ENCODE peak calls at places on chromosomes 1 and 21, in eight cellular contexts. Z is stimulated activated CD4-positive, alpha-beta T cell treated with anti-CD3 and anti-CD28 coated beads, TNF-alpha, amount 100 ng/mL, for 48 hours; Q is endothelial cell; N is ecto neural progenitor cell; G is IMR-90; F is NCI-H1417 treated with DMSO at 0.1 percent for 48 hours; T is T-helper 9 cell; M is nephron progenitor cell. H is an unnamed sample.
A peak's percentile ranks its signal among the peaks of the same experiment; 100 is the strongest.

GRCh38 chr1:22018583-22019559 is 17.4 kb downstream of the CELA3A start:
- DNase-seq in N (no peak), Q (no peak), T (peak; percentile 15), G (peak; percentile 88), Z (peak; percentile 56), M (no peak), F (no peak), H (no peak)

GRCh38 chr1:109985251-109986053 is 887 bp downstream of the AHCYL1 start:
- DNase-seq in T (no peak), M (no peak), F (no peak), N (no peak), Q (no peak), Z (no peak), G (no peak), H (no peak)

GRCh38 chr1:246771366-246771765 is 47.2 kb downstream of the SCCPDH start:
- DNase-seq in M (no peak), T (no peak), N (no peak), Q (no peak), Z (no peak), F (no peak), G (no peak), H (no peak)

GRCh38 chr1:31306278-31306677 is 9.4 kb downstream of the ZCCHC17 start:
- DNase-seq in T (no peak), M (no peak), G (peak; percentile 99), Z (no peak), F (no peak), Q (no peak), N (no peak), H (no peak)

GRCh38 chr21:45640888-45641479 is 2.5 kb upstream of the PCBP3 start:
- DNase-seq in F (no peak), T (no peak), Z (no peak), Q (peak; percentile 47), M (no peak), N (peak; percentile 80), G (peak; percentile 18), H (no peak)

GRCh38 chr1:201138311-201138840 is 11.4 kb upstream of the ASCL5 start:
- DNase-seq in G (no peak), T (no peak), M (no peak), Q (no peak), Z (no peak), N (no peak), F (no peak), H (no peak)

GRCh38 chr1:46718727-46719622 is at the start of gene EFCAB14:
- DNase-seq in F (peak; percentile 47), G (peak; percentile 85), Q (peak; percentile 97), T (peak; percentile 100), N (peak; percentile 99), M (peak; percentile 99), Z (peak; percentile 98), H (peak; percentile 96)

GRCh38 chr1:89065077-89065868 is at the start of gene GBP1:
- DNase-seq in N (no peak), Z (no peak), M (no peak), Q (no peak), G (peak; percentile 88), F (no peak), T (no peak), H (no peak)

GRCh38 chr1:41442697-41443251 is 41.7 kb downstream of the EDN2 start:
- DNase-seq in G (no peak), Q (no peak), F (no peak), M (no peak), N (no peak), T (no peak), Z (no peak), H (no peak)

GRCh38 chr21:27693376-27693775 is 726.5 kb upstream of the ADAMTS5 start:
- DNase-seq in M (no peak), T (no peak), F (no peak), N (no peak), G (peak; percentile 73), Z (no peak), Q (no peak), H (no peak)

GRCh38 chr1:3265800-3266485 is 188.5 kb upstream of the ARHGEF16 start:
- DNase-seq in G (no peak), Z (no peak), Q (no peak), N (no peak), T (no peak), M (no peak), F (no peak), H (no peak)

GRCh38 chr21:37509802-37510393 is 143.3 kb downstream of the DYRK1A start:
- DNase-seq in Z (no peak), M (no peak), T (no peak), N (no peak), F (no peak), G (peak; percentile 62), Q (no peak), H (no peak)

GRCh38 chr1:211680752-211681327 is 5.4 kb upstream of the NEK2 start:
- DNase-seq in G (peak; percentile 91), Z (peak; percentile 66), M (peak; percentile 63), F (peak; percentile 71), N (peak; percentile 71), Q (peak; percentile 44), T (peak; percentile 55), H (no peak)

GRCh38 chr1:30876451-30877204 is 31.9 kb downstream of the SDC3 start:
- DNase-seq in Z (no peak), N (no peak), M (no peak), T (no peak), F (no peak), G (no peak), Q (no peak), H (no peak)

GRCh38 chr1:116483481-116484309 is 87.1 kb downstream of the CD58 start:
- DNase-seq in Q (no peak), F (no peak), G (peak; percentile 5), N (no peak), M (no peak), Z (no peak), T (no peak), H (no peak)

GRCh38 chr1:149848811-149849210 is 50.6 kb upstream of the BOLA1 start:
- DNase-seq in N (no peak), T (no peak), F (no peak), Z (no peak), Q (peak; percentile 1), G (no peak), M (no peak), H (no peak)

GRCh38 chr1:29368936-29369932 is 132.9 kb downstream of the PTPRU start:
- DNase-seq in F (no peak), G (no peak), T (no peak), Z (no peak), Q (no peak), M (no peak), N (peak; percentile 40), H (no peak)

GRCh38 chr1:231590453-231591198 is 36.0 kb upstream of the DISC1 start:
- DNase-seq in N (no peak), G (peak; percentile 83), Z (no peak), T (peak; percentile 12), Q (peak; percentile 53), M (peak; percentile 34), F (no peak), H (no peak)

GRCh38 chr21:32403201-32403701 is 9.3 kb upstream of the EVA1C start:
- DNase-seq in G (peak; percentile 73), M (peak; percentile 57), T (peak; percentile 51), Q (peak; percentile 70), F (peak; percentile 8), N (peak; percentile 69), Z (peak; percentile 29), H (peak; percentile 50)

GRCh38 chr1:11157867-11158266 is 31.3 kb upstream of the ANGPTL7 start:
- DNase-seq in F (no peak), Z (no peak), Q (no peak), M (no peak), N (no peak), G (peak; percentile 54), T (no peak), H (no peak)

GRCh38 chr1:2394220-2394619 is 2.6 kb downstream of the RER1 start:
- DNase-seq in M (no peak), Z (no peak), N (no peak), Q (no peak), F (no peak), T (no peak), G (no peak), H (no peak)

GRCh38 chr1:15706751-15707150 is 22.6 kb downstream of the PLEKHM2 start:
- DNase-seq in F (no peak), N (no peak), Q (no peak), T (no peak), M (no peak), Z (no peak), G (no peak), H (no peak)

GRCh38 chr1:169557131-169557530 is 29.1 kb downstream of the F5 start:
- DNase-seq in F (no peak), Q (no peak), G (no peak), T (no peak), Z (no peak), N (no peak), M (no peak), H (no peak)

GRCh38 chr21:18354947-18355346 is 48.6 kb downstream of the TMPRSS15 start:
- DNase-seq in F (no peak), N (no peak), G (no peak), M (no peak), Z (no peak), Q (no peak), T (no peak), H (no peak)

GRCh38 chr1:55725378-55725777 is 510.2 kb upstream of the USP24 start:
- DNase-seq in F (no peak), N (no peak), Z (no peak), G (peak; percentile 64), Q (no peak), M (no peak), T (no peak), H (no peak)

GRCh38 chr1:225919906-225920305 is 4.1 kb downstream of the PYCR2 start:
- DNase-seq in Z (peak; percentile 13), N (no peak), F (no peak), T (no peak), G (peak; percentile 77), M (no peak), Q (no peak), H (no peak)

GRCh38 chr1:246219508-246220030 is 287.5 kb downstream of the SMYD3 start:
- DNase-seq in F (peak; percentile 70), Q (no peak), N (peak; percentile 64), M (peak; percentile 42), G (no peak), T (no peak), Z (no peak), H (no peak)

GRCh38 chr1:169964206-169964605 is 70.5 kb upstream of the SCYL3 start:
- DNase-seq in F (no peak), M (no peak), G (no peak), T (no peak), Q (no peak), N (no peak), Z (no peak), H (no peak)

GRCh38 chr21:38505654-38506523 is 7.6 kb upstream of the ERG start:
- DNase-seq in N (no peak), T (no peak), Z (no peak), G (peak; percentile 71), F (peak; percentile 49), Q (peak; percentile 55), M (no peak), H (no peak)

GRCh38 chr1:161987303-161987702 is 36.4 kb downstream of the OLFML2B start:
- DNase-seq in T (no peak), F (no peak), N (no peak), Z (no peak), Q (no peak), M (no peak), G (no peak), H (no peak)

GRCh38 chr1:220378571-220379302 is 106.5 kb upstream of the RAB3GAP2 start:
- DNase-seq in Z (no peak), N (no peak), F (no peak), T (no peak), Q (no peak), G (no peak), M (no peak), H (no peak)

GRCh38 chr1:61054636-61055035 is 27.7 kb upstream of the NFIA start:
- DNase-seq in G (no peak), M (no peak), F (no peak), Q (no peak), N (no peak), T (no peak), Z (no peak), H (no peak)

GRCh38 chr1:235843458-235843857 is 23.2 kb downstream of the LYST start:
- DNase-seq in G (peak; percentile 68), F (peak; percentile 14), T (no peak), Q (no peak), Z (no peak), M (no peak), N (no peak), H (no peak)

GRCh38 chr1:229007167-229007566 is 263.7 kb upstream of the RAB4A start:
- DNase-seq in T (no peak), F (no peak), M (no peak), G (no peak), Q (no peak), N (no peak), Z (no peak), H (no peak)